ENCODE peak calls at places on chromosome 14, in four cellular contexts. L is stimulated activated CD8-positive, alpha-beta memory T cell treated with anti-CD3 and anti-CD28 coated beads, Interleukin-7, amount 100 ng/mL, for 1 hour; F is lung; C is effector CD8-positive, alpha-beta T cell. H is an unnamed sample.

GRCh38 chr14:62209287-62209899 is 447.2 kb downstream of the SNAPC1 start:
- DNase-seq in L (no peak), F (no peak), C (no peak), H (no peak)

GRCh38 chr14:104346112-104346462 is 207.7 kb downstream of the KIF26A start:
- DNase-seq in L (no peak), F (no peak), C (no peak), H (peak)

GRCh38 chr14:73660511-73660910 is 15.7 kb downstream of the DNAL1 start:
- DNase-seq in L (no peak), F (no peak), C (no peak), H (no peak)

GRCh38 chr14:69376439-69376838 is 21.7 kb downstream of the ERH start:
- DNase-seq in L (no peak), F (no peak), C (no peak), H (no peak)

GRCh38 chr14:100132903-100133510 is 26.4 kb downstream of the DEGS2 start:
- DNase-seq in L (no peak), F (no peak), C (no peak), H (no peak)

GRCh38 chr14:89672636-89673279 is 255.7 kb upstream of the FOXN3 start:
- DNase-seq in L (no peak), F (no peak), C (no peak), H (no peak)

GRCh38 chr14:55579724-55580400 is at the start of gene KTN1:
- DNase-seq in L (peak), F (peak), C (peak), H (peak)

GRCh38 chr14:74169906-74170305 is 69.3 kb upstream of the VSX2 start:
- DNase-seq in L (no peak), F (no peak), C (no peak), H (no peak)

GRCh38 chr14:82362452-82362851 is 828.8 kb upstream of the SEL1L start:
- DNase-seq in L (no peak), F (no peak), C (no peak), H (no peak)

GRCh38 chr14:67532998-67533753 is at the start of gene PLEKHH1:
- DNase-seq in L (no peak), F (peak), C (no peak), H (peak)

GRCh38 chr14:104688755-104689619 is at the start of gene INF2:
- DNase-seq in L (no peak), F (no peak), C (peak), H (peak)

GRCh38 chr14:55689971-55690871 is 110.2 kb downstream of the KTN1 start:
- DNase-seq in L (no peak), F (no peak), C (no peak), H (no peak)

GRCh38 chr14:61229475-61229888 is 51.7 kb downstream of the TMEM30B start:
- DNase-seq in L (no peak), F (no peak), C (no peak), H (no peak)

GRCh38 chr14:57060276-57060956 is 208.3 kb downstream of the EXOC5 start:
- DNase-seq in L (no peak), F (no peak), C (no peak), H (no peak)

GRCh38 chr14:77133718-77134338 is 7.8 kb downstream of the ZDHHC22 start:
- DNase-seq in L (no peak), F (peak), C (no peak), H (peak)

GRCh38 chr14:97218713-97219355 is 421.7 kb downstream of the VRK1 start:
- DNase-seq in L (no peak), F (no peak), C (no peak), H (peak)

GRCh38 chr14:21476526-21476924 is 234 bp downstream of the RAB2B start:
- DNase-seq in L (peak), F (peak), C (peak), H (peak)

GRCh38 chr14:75905505-75905904 is 76.3 kb downstream of the TGFB3 start:
- DNase-seq in L (no peak), F (peak), C (no peak), H (no peak)

GRCh38 chr14:64654072-64654899 is 49.9 kb upstream of the PLEKHG3 start:
- DNase-seq in L (no peak), F (no peak), C (no peak), H (no peak)

GRCh38 chr14:105067969-105068301 is 2.7 kb upstream of the GPR132 start:
- DNase-seq in L (no peak), F (no peak), C (no peak), H (no peak)

GRCh38 chr14:24339284-24340151 is at the start of gene RIPK3:
- DNase-seq in L (no peak), F (peak), C (peak), H (peak)

GRCh38 chr14:65560340-65561027 is 148.0 kb downstream of the FUT8 start:
- DNase-seq in L (no peak), F (no peak), C (no peak), H (no peak)

H was measured in H7.